ENCODE peak calls at places on chromosomes 13 and 19, in eight cellular contexts. One of them, this sample, is unnamed.

GRCh38 chr19:35149463-35149862 is 5.1 kb upstream of the FXYD5 start:
- DNase-seq in lung: no peak
- DNase-seq in amniotic epithelial cell: no peak
- DNase-seq in fibroblast of lung: no peak
- DNase-seq in cerebellum: no peak
- DNase-seq in D721Med: no peak
- DNase-seq in AG04450: no peak
- DNase-seq in NCI-H1694: no peak
- DNase-seq in this sample: no peak

GRCh38 chr13:110555601-110556223 is 5.8 kb downstream of the RAB20 start:
- DNase-seq in NCI-H1694: no peak
- DNase-seq in amniotic epithelial cell: no peak
- DNase-seq in D721Med: no peak
- DNase-seq in lung: peak; percentile 46
- DNase-seq in fibroblast of lung: no peak
- DNase-seq in AG04450: no peak
- DNase-seq in cerebellum: no peak
- DNase-seq in this sample: no peak

GRCh38 chr13:93080587-93080986 is 146.0 kb upstream of the GPC6 start:
- DNase-seq in lung: no peak
- DNase-seq in cerebellum: no peak
- DNase-seq in NCI-H1694: no peak
- DNase-seq in amniotic epithelial cell: peak; percentile 93
- DNase-seq in AG04450: no peak
- DNase-seq in D721Med: no peak
- DNase-seq in fibroblast of lung: peak; percentile 9
- DNase-seq in this sample: peak; percentile 27

GRCh38 chr19:52716578-52716977 is 18.3 kb downstream of the ZNF611 start:
- DNase-seq in cerebellum: no peak
- DNase-seq in fibroblast of lung: no peak
- DNase-seq in NCI-H1694: no peak
- DNase-seq in AG04450: no peak
- DNase-seq in D721Med: no peak
- DNase-seq in amniotic epithelial cell: no peak
- DNase-seq in lung: no peak
- DNase-seq in this sample: no peak

GRCh38 chr13:36848228-36848982 is 29.4 kb downstream of the RFXAP start:
- DNase-seq in lung: no peak
- DNase-seq in D721Med: no peak
- DNase-seq in amniotic epithelial cell: peak; percentile 38
- DNase-seq in cerebellum: no peak
- DNase-seq in AG04450: no peak
- DNase-seq in NCI-H1694: no peak
- DNase-seq in fibroblast of lung: no peak
- DNase-seq in this sample: no peak

GRCh38 chr13:114063545-114064515 is 68.6 kb downstream of the RASA3 start:
- DNase-seq in cerebellum: no peak
- DNase-seq in AG04450: no peak
- DNase-seq in NCI-H1694: no peak
- DNase-seq in amniotic epithelial cell: peak; percentile 71
- DNase-seq in D721Med: no peak
- DNase-seq in lung: peak; percentile 63
- DNase-seq in fibroblast of lung: peak; percentile 72
- DNase-seq in this sample: no peak

GRCh38 chr19:3743486-3743885 is 18.0 kb downstream of the APBA3 start:
- DNase-seq in cerebellum: no peak
- DNase-seq in lung: no peak
- DNase-seq in D721Med: no peak
- DNase-seq in fibroblast of lung: no peak
- DNase-seq in amniotic epithelial cell: peak; percentile 31
- DNase-seq in NCI-H1694: no peak
- DNase-seq in AG04450: no peak
- DNase-seq in this sample: no peak

GRCh38 chr19:37334179-37335071 is 36.5 kb upstream of the ZNF527 start:
- DNase-seq in amniotic epithelial cell: peak; percentile 89
- DNase-seq in NCI-H1694: no peak
- DNase-seq in fibroblast of lung: peak; percentile 89
- DNase-seq in cerebellum: peak; percentile 99
- DNase-seq in AG04450: peak; percentile 56
- DNase-seq in D721Med: peak; percentile 79
- DNase-seq in lung: peak; percentile 90
- DNase-seq in this sample: peak; percentile 78

GRCh38 chr13:99467764-99468163 is 33.5 kb upstream of the TM9SF2 start:
- DNase-seq in D721Med: no peak
- DNase-seq in AG04450: no peak
- DNase-seq in fibroblast of lung: peak; percentile 43
- DNase-seq in lung: no peak
- DNase-seq in NCI-H1694: no peak
- DNase-seq in amniotic epithelial cell: peak; percentile 81
- DNase-seq in cerebellum: no peak
- DNase-seq in this sample: no peak

GRCh38 chr13:77544365-77544764 is 8.9 kb downstream of the SCEL start:
- DNase-seq in amniotic epithelial cell: no peak
- DNase-seq in NCI-H1694: peak; percentile 4
- DNase-seq in lung: peak; percentile 65
- DNase-seq in fibroblast of lung: peak; percentile 63
- DNase-seq in cerebellum: peak; percentile 34
- DNase-seq in D721Med: no peak
- DNase-seq in AG04450: no peak
- DNase-seq in this sample: no peak

GRCh38 chr13:113669231-113669870 is 2.3 kb downstream of the GRK1 start:
- DNase-seq in fibroblast of lung: no peak
- DNase-seq in cerebellum: no peak
- DNase-seq in AG04450: no peak
- DNase-seq in NCI-H1694: no peak
- DNase-seq in lung: no peak
- DNase-seq in amniotic epithelial cell: no peak
- DNase-seq in D721Med: no peak
- DNase-seq in this sample: no peak

GRCh38 chr19:21127898-21128297 is 13.9 kb upstream of the ZNF431 start:
- DNase-seq in lung: no peak
- DNase-seq in amniotic epithelial cell: peak; percentile 22
- DNase-seq in AG04450: no peak
- DNase-seq in NCI-H1694: no peak
- DNase-seq in D721Med: no peak
- DNase-seq in cerebellum: no peak
- DNase-seq in fibroblast of lung: no peak
- DNase-seq in this sample: no peak

GRCh38 chr13:91719033-91719432 is 320.6 kb downstream of the GPC5 start:
- DNase-seq in D721Med: no peak
- DNase-seq in fibroblast of lung: peak; percentile 61
- DNase-seq in NCI-H1694: no peak
- DNase-seq in lung: no peak
- DNase-seq in amniotic epithelial cell: no peak
- DNase-seq in cerebellum: no peak
- DNase-seq in AG04450: no peak
- DNase-seq in this sample: peak; percentile 6

GRCh38 chr13:61255035-61255796 is 160.4 kb downstream of the PCDH20 start:
- DNase-seq in D721Med: no peak
- DNase-seq in amniotic epithelial cell: no peak
- DNase-seq in AG04450: no peak
- DNase-seq in NCI-H1694: no peak
- DNase-seq in fibroblast of lung: peak; percentile 6
- DNase-seq in lung: no peak
- DNase-seq in cerebellum: no peak
- DNase-seq in this sample: no peak

GRCh38 chr19:45613926-45614725 is 12.1 kb upstream of the GPR4 start:
- DNase-seq in amniotic epithelial cell: peak; percentile 92
- DNase-seq in fibroblast of lung: peak; percentile 87
- DNase-seq in lung: no peak
- DNase-seq in D721Med: no peak
- DNase-seq in AG04450: peak; percentile 55
- DNase-seq in NCI-H1694: no peak
- DNase-seq in cerebellum: no peak
- DNase-seq in this sample: peak; percentile 44

GRCh38 chr13:91361755-91362271 is 14.3 kb downstream of the MIR17HG start:
- DNase-seq in amniotic epithelial cell: no peak
- DNase-seq in NCI-H1694: no peak
- DNase-seq in D721Med: no peak
- DNase-seq in AG04450: no peak
- DNase-seq in cerebellum: no peak
- DNase-seq in fibroblast of lung: no peak
- DNase-seq in lung: no peak
- DNase-seq in this sample: no peak

GRCh38 chr19:44476559-44477408 is 23.5 kb downstream of the ZNF180 start:
- DNase-seq in amniotic epithelial cell: peak; percentile 52
- DNase-seq in cerebellum: no peak
- DNase-seq in NCI-H1694: peak; percentile 2
- DNase-seq in AG04450: no peak
- DNase-seq in fibroblast of lung: peak; percentile 42
- DNase-seq in D721Med: no peak
- DNase-seq in lung: no peak
- DNase-seq in this sample: peak; percentile 2

GRCh38 chr13:30421093-30422055 is 919 bp upstream of the UBE2L5 start:
- DNase-seq in lung: peak; percentile 86
- DNase-seq in NCI-H1694: no peak
- DNase-seq in cerebellum: peak; percentile 83
- DNase-seq in AG04450: peak; percentile 54
- DNase-seq in fibroblast of lung: peak; percentile 89
- DNase-seq in amniotic epithelial cell: peak; percentile 84
- DNase-seq in D721Med: no peak
- DNase-seq in this sample: no peak

GRCh38 chr13:90757127-90757680 is 590.3 kb upstream of the MIR17HG start:
- DNase-seq in D721Med: no peak
- DNase-seq in lung: no peak
- DNase-seq in amniotic epithelial cell: no peak
- DNase-seq in AG04450: no peak
- DNase-seq in fibroblast of lung: no peak
- DNase-seq in cerebellum: no peak
- DNase-seq in NCI-H1694: no peak
- DNase-seq in this sample: peak; percentile 28

GRCh38 chr13:114166381-114167131 is 12.5 kb upstream of the CFAP97D2 start:
- DNase-seq in cerebellum: peak; percentile 59
- DNase-seq in D721Med: no peak
- DNase-seq in NCI-H1694: no peak
- DNase-seq in AG04450: no peak
- DNase-seq in amniotic epithelial cell: no peak
- DNase-seq in fibroblast of lung: no peak
- DNase-seq in lung: no peak
- DNase-seq in this sample: no peak

GRCh38 chr19:47109541-47110375 is 3.8 kb downstream of the ZC3H4 start:
- DNase-seq in NCI-H1694: no peak
- DNase-seq in fibroblast of lung: peak; percentile 61
- DNase-seq in amniotic epithelial cell: peak; percentile 54
- DNase-seq in lung: no peak
- DNase-seq in AG04450: no peak
- DNase-seq in cerebellum: no peak
- DNase-seq in D721Med: no peak
- DNase-seq in this sample: no peak

GRCh38 chr19:28466107-28467045 is 746.6 kb downstream of the UQCRFS1 start:
- DNase-seq in D721Med: peak; percentile 43
- DNase-seq in fibroblast of lung: peak; percentile 51
- DNase-seq in amniotic epithelial cell: peak; percentile 20
- DNase-seq in lung: peak; percentile 58
- DNase-seq in AG04450: no peak
- DNase-seq in cerebellum: peak; percentile 20
- DNase-seq in NCI-H1694: peak; percentile 40
- DNase-seq in this sample: no peak

GRCh38 chr19:7868671-7869452 is 5.3 kb downstream of the PRR36 start:
- DNase-seq in cerebellum: peak; percentile 72
- DNase-seq in AG04450: no peak
- DNase-seq in amniotic epithelial cell: peak; percentile 33
- DNase-seq in fibroblast of lung: peak; percentile 44
- DNase-seq in lung: peak; percentile 66
- DNase-seq in D721Med: peak; percentile 80
- DNase-seq in NCI-H1694: no peak
- DNase-seq in this sample: peak; percentile 54

GRCh38 chr13:109998808-109999528 is 212.6 kb upstream of the IRS2 start:
- DNase-seq in cerebellum: no peak
- DNase-seq in NCI-H1694: no peak
- DNase-seq in AG04450: peak; percentile 72
- DNase-seq in D721Med: no peak
- DNase-seq in fibroblast of lung: peak; percentile 63
- DNase-seq in lung: no peak
- DNase-seq in amniotic epithelial cell: peak; percentile 97
- DNase-seq in this sample: peak; percentile 79

GRCh38 chr13:42969558-42970172 is 22.4 kb downstream of the EPSTI1 start:
- DNase-seq in cerebellum: peak; percentile 31
- DNase-seq in NCI-H1694: peak; percentile 35
- DNase-seq in fibroblast of lung: peak; percentile 80
- DNase-seq in amniotic epithelial cell: peak; percentile 88
- DNase-seq in lung: peak; percentile 76
- DNase-seq in AG04450: no peak
- DNase-seq in D721Med: peak; percentile 26
- DNase-seq in this sample: peak; percentile 33

GRCh38 chr13:56700324-56700723 is 440.4 kb upstream of the PRR20A start:
- DNase-seq in amniotic epithelial cell: no peak
- DNase-seq in D721Med: no peak
- DNase-seq in AG04450: no peak
- DNase-seq in lung: no peak
- DNase-seq in cerebellum: no peak
- DNase-seq in NCI-H1694: no peak
- DNase-seq in fibroblast of lung: no peak
- DNase-seq in this sample: no peak